ENCODE peak calls at places on chromosomes 4 and X, in five cellular contexts. S is upper lobe of right lung, B is esophagus squamous epithelium, X is lung, P is psoas muscle. U is an unnamed sample. For H3K4me1, the result is how much of the 10 kb centered on the place peaks cover.

GRCh38 chr4:73421708-73422457 is 14.1 kb upstream of the AFP start:
- DNase-seq in X (no peak), P (no peak), S (no peak), B (no peak), U (no peak)

GRCh38 chr4:6986067-6986780 is 56.9 kb upstream of the TADA2B start:
- DNase-seq in P (peak), S (no peak), X (no peak), B (no peak), U (no peak)

GRCh38 chrX:27966955-27967354 is 14.3 kb downstream of the DCAF8L1 start:
- DNase-seq in S (no peak), B (no peak), X (peak), P (no peak), U (no peak)

GRCh38 chr4:77582151-77582550 is 23.5 kb upstream of the CXCL13 start:
- DNase-seq in B (no peak), X (no peak), P (no peak), S (no peak), U (no peak)

GRCh38 chr4:20288846-20289512 is 37.3 kb downstream of the SLIT2 start:
- DNase-seq in X (no peak), S (no peak), P (no peak), B (no peak), U (no peak)

GRCh38 chrX:41982966-41983365 is 59.6 kb upstream of the CASK start:
- DNase-seq in S (no peak), X (no peak), P (no peak), B (no peak), U (no peak)

GRCh38 chr4:173025131-173025530 is 143.5 kb upstream of the GALNT7 start:
- DNase-seq in S (no peak), B (no peak), X (peak), P (no peak), U (no peak)

GRCh38 chrX:129808163-129808828 is 28.5 kb downstream of the SASH3 start:
- DNase-seq in X (no peak), S (no peak), P (no peak), B (no peak), U (no peak)

GRCh38 chr4:154465085-154465484 is 26.5 kb downstream of the DCHS2 start:
- DNase-seq in S (no peak), X (no peak), P (no peak), B (no peak), U (no peak)

GRCh38 chr4:71194454-71194853 is 144.4 kb upstream of the SLC4A4 start:
- DNase-seq in S (no peak), P (no peak), X (no peak), B (no peak), U (no peak)

GRCh38 chrX:17692709-17693346 is 44.5 kb upstream of the SCML1 start:
- DNase-seq in S (no peak), B (no peak), X (no peak), P (peak), U (no peak)

GRCh38 chrX:48854898-48855297 is 19.5 kb upstream of the PCSK1N start:
- DNase-seq in B (no peak), P (no peak), S (no peak), X (no peak), U (no peak)

GRCh38 chr4:84594724-84595123 is 11.8 kb downstream of the CDS1 start:
- DNase-seq in S (no peak), P (no peak), B (no peak), X (no peak), U (no peak)

GRCh38 chrX:63746278-63746677 is 38.7 kb downstream of the ARHGEF9 start:
- DNase-seq in X (no peak), S (no peak), B (no peak), P (no peak), U (no peak)

GRCh38 chrX:137427813-137428212 is 138.1 kb upstream of the ZIC3 start:
- DNase-seq in P (no peak), X (no peak), S (no peak), B (no peak), U (no peak)

GRCh38 chrX:131802836-131803626 is 220.1 kb upstream of the STK26 start:
- DNase-seq in B (peak), P (peak), S (no peak), X (peak), U (peak)
- H3K4me3 ChIP-seq in B (peak), P (peak), S (no peak), X (no peak), U (peak)

GRCh38 chr4:42442601-42443000 is 45.3 kb downstream of the SHISA3 start:
- DNase-seq in B (no peak), S (no peak), X (no peak), P (no peak), U (no peak)
- H3K4me1 ChIP-seq in B (under half), S (under half), X (under half), P (under half), U (under half)

DNA sequence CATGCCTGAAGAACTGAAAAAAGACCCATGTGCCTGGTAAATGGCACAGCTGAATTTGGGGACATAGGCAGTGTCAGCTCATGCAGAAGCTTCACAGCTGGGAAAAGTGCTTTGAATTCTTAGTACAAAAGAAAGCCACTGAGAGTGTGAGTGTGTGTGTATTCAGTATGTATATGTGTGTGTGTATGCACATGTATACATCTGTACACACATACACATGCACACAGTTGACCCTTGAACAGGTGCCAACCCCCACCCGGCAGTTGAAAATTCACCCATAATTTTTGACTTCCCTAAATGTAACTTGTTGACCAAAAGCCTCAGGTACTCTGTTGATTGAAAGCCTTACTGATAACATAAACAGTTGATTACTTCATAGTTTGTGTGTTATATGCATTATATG is 49.5 kb upstream of the ENPP6 start:
- DNase-seq in S (no peak), P (no peak), B (no peak), X (no peak), U (no peak)
- H3K27ac ChIP-seq in S (no peak), P (no peak), B (peak), X (no peak), U (peak)

DNA sequence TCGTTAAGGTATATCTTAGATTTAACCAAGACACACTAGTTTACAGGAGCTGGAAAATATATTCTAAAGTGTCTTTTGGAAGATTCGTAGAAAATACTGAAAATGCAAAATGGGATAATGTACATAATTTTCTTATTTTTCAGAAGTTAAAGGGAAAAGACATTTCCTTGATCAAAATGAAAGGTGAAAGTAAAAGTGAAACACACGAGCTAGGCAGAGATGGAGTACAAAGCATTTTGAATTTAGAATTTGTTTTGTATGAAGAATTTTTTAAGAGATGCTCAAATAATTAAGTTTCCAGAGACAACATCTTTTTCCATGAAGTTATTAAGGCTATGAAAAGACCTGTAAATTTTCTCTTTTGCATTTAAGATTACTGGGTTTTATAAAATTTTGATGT is 2192.6 kb upstream of the AGA start:
- DNase-seq in P (no peak), B (no peak), X (no peak), S (no peak), U (no peak)
- H3K4me3 ChIP-seq in P (no peak), B (no peak), X (no peak), S (no peak), U (no peak)

DNA sequence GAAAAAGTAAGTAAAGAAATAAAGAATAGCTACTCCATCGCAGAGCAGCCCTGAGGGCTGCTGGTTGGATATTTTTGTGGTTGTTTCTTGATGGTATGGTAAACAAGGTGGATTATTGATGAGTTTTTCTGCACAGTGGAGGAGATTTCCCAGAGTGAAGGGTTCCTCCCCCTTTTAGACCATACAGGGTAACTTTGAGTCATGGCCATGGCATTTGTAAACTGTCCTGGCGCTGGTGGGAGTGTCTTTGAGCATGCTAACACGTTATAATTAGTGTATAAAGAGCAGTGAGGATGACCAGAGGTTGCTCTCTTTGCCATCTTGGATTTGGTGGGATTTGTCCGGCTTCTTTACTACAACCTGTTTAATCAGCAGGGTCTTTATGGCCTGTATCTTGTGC is 128.2 kb downstream of the ASMT start:
- DNase-seq in P (no peak), X (no peak), B (no peak), S (no peak), U (no peak)
- H3K4me1 ChIP-seq in P (under half), X (under half), B (under half), S (under half), U (under half)

GRCh38 chrX:53287493-53288138 is 6.2 kb upstream of the IQSEC2 start:
- DNase-seq in S (no peak), B (no peak), X (no peak), P (peak), U (no peak)
- H3K27ac ChIP-seq in S (peak), B (peak), X (peak), P (peak), U (peak)

GRCh38 chrX:131818297-131818936 is 204.7 kb upstream of the STK26 start:
- DNase-seq in B (no peak), P (no peak), X (no peak), S (no peak), U (no peak)

GRCh38 chrX:131826572-131826971 is 196.5 kb upstream of the STK26 start:
- DNase-seq in P (no peak), X (no peak), S (no peak), B (no peak), U (no peak)

GRCh38 chrX:131816551-131817136 is 206.5 kb upstream of the STK26 start:
- DNase-seq in P (peak), X (peak), B (peak), S (no peak), U (peak)

GRCh38 chrX:131827935-131828334 is 195.2 kb upstream of the STK26 start:
- DNase-seq in X (no peak), B (no peak), P (no peak), S (no peak), U (no peak)

DNA sequence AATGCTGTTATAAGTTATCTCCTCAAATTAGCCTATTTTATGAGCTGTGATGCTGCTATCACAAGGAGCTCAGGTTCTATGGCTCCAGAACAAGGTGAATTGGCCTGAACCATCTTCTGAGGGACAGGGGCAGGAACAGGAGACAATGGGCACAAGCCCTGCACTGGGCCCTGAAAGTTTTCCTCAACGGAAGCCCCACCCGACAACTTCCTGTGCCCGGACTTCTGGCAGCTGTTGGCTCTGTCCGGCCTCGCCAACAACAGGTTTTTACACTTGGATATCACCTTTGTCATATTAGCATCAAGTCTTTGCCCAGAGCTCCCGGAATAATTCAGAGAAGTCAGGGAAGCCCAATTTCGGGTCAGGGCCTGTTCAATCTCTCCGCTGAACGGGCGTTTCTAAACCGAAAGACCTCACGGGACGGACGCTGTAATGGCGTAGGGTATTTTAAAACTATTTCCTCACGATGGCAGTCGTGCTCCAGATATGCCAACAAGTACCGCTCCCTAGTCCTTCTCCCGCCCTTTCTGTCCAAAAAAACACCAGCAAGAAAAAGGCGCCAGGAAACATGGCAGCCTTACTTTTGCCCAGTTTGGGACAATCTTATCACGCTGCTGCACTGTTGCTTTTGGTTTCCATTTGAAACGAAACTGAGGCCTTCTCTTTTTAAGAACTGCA is 201.0 kb upstream of the STK26 start:
- DNase-seq in X (peak), P (peak), B (peak), S (no peak), U (no peak)
- H3K4me3 ChIP-seq in X (peak), P (peak), B (peak), S (no peak), U (peak)